ENCODE peak calls at places on chromosomes 1 and 21, in five cellular contexts. P is effector memory CD4-positive, alpha-beta T cell; H is psoas muscle; T is cardiac muscle cell; R is fibroblast of lung. W is an unnamed sample.

GRCh38 chr21:35024475-35024874 is 24.6 kb downstream of the RUNX1 start:
- DNase-seq in P (no peak), T (no peak), H (no peak), R (no peak), W (no peak)

GRCh38 chr1:94607398-94607797 is 65.8 kb upstream of the F3 start:
- DNase-seq in P (no peak), R (no peak), T (no peak), H (no peak), W (no peak)

GRCh38 chr1:62198781-62199125 is 4.1 kb downstream of the L1TD1 start:
- DNase-seq in T (peak), P (no peak), R (peak), H (no peak), W (no peak)

GRCh38 chr1:9201421-9202239 is 32.9 kb upstream of the H6PD start:
- DNase-seq in P (no peak), T (peak), R (peak), H (no peak), W (no peak)

GRCh38 chr1:10962483-10962882 is 50.0 kb upstream of the TARDBP start:
- DNase-seq in R (no peak), P (no peak), T (peak), H (no peak), W (no peak)

GRCh38 chr1:213326666-213327317 is 275.8 kb downstream of the RPS6KC1 start:
- DNase-seq in T (peak), H (no peak), R (peak), P (no peak), W (no peak)

GRCh38 chr1:109113787-109114568 is at the start of gene ELAPOR1:
- DNase-seq in P (peak), T (peak), R (no peak), H (peak), W (peak)

GRCh38 chr21:31865429-31865970 is 7.3 kb upstream of the HUNK start:
- DNase-seq in R (no peak), P (no peak), T (no peak), H (no peak), W (no peak)

GRCh38 chr1:111596499-111596898 is 23.1 kb upstream of the RAP1A start:
- DNase-seq in H (no peak), P (peak), R (no peak), T (no peak), W (no peak)

GRCh38 chr1:223123238-223123976 is 19.6 kb downstream of the TLR5 start:
- DNase-seq in R (peak), H (peak), T (peak), P (peak), W (peak)

GRCh38 chr1:206545351-206545750 is 38.0 kb downstream of the RASSF5 start:
- DNase-seq in H (no peak), R (no peak), P (no peak), T (no peak), W (no peak)

GRCh38 chr1:10074059-10074854 is 41.5 kb downstream of the UBE4B start:
- DNase-seq in H (no peak), P (no peak), R (peak), T (peak), W (no peak)

GRCh38 chr1:89962024-89962741 is 32.7 kb upstream of the ZNF326 start:
- DNase-seq in R (no peak), H (no peak), P (no peak), T (peak), W (no peak)

GRCh38 chr1:204867666-204868339 is 2.9 kb upstream of the NFASC start:
- DNase-seq in T (no peak), P (no peak), H (no peak), R (no peak), W (no peak)

GRCh38 chr1:211609120-211610024 is 30.4 kb upstream of the SLC30A1 start:
- DNase-seq in H (no peak), T (no peak), P (no peak), R (peak), W (no peak)

GRCh38 chr1:184035719-184036516 is 1.6 kb downstream of the COLGALT2 start:
- DNase-seq in R (no peak), P (no peak), H (no peak), T (no peak), W (peak)

GRCh38 chr21:16837319-16837718 is 675.5 kb upstream of the CXADR start:
- DNase-seq in H (no peak), P (no peak), T (peak), R (peak), W (no peak)

GRCh38 chr1:62356257-62356835 is 37.1 kb upstream of the KANK4 start:
- DNase-seq in R (peak), P (no peak), H (no peak), T (peak), W (no peak)

GRCh38 chr1:210915890-210916507 is 217.9 kb downstream of the KCNH1 start:
- DNase-seq in R (no peak), T (no peak), H (no peak), P (no peak), W (no peak)

GRCh38 chr1:201708085-201708512 is 120.9 kb upstream of the IPO9 start:
- DNase-seq in H (no peak), T (peak), R (peak), P (no peak), W (no peak)

GRCh38 chr1:45752014-45752413 is 1.6 kb upstream of the IPP start:
- DNase-seq in P (no peak), H (no peak), R (no peak), T (no peak), W (no peak)
- H3K27ac ChIP-seq in P (no peak), H (peak), R (no peak), T (no peak), W (no peak)

GRCh38 chr1:45386219-45386618 is 46.0 kb upstream of the MUTYH start:
- DNase-seq in P (no peak), H (no peak), R (no peak), T (no peak), W (no peak)

GRCh38 chr1:45380125-45380524 is 39.9 kb upstream of the MUTYH start:
- DNase-seq in R (no peak), T (no peak), P (no peak), H (no peak), W (no peak)

GRCh38 chr1:45378184-45378583 is 37.9 kb upstream of the MUTYH start:
- DNase-seq in R (no peak), T (no peak), H (no peak), P (no peak), W (no peak)

GRCh38 chr1:45375104-45376090 is 35.2 kb upstream of the MUTYH start:
- DNase-seq in R (peak), P (no peak), H (no peak), T (no peak), W (no peak)

DNA sequence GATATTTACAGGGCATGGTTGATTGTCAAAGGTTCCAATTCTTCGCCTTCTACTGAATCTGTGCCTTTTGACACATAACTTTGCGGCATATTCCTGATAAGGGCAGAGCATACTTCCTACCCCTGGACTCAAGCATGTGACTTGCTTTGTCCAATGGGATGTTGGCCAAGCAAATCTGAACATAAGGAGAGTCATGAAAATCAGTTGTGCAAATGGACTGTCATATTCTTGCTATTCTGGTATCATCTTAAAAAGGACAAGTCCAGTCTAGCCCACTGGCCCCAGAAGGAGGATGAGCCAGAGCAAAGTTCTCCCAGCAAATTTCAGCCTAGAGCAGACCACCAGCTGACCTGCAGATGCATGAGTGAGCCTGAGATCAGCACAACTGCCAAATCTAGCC is 41.0 kb upstream of the MUTYH start:
- DNase-seq in R (no peak), H (no peak), P (no peak), T (peak), W (no peak)
- H3K27ac ChIP-seq in R (no peak), H (no peak), P (no peak), T (no peak), W (no peak)

GRCh38 chr21:40967771-40968170 is 120.8 kb upstream of the DSCAM start:
- DNase-seq in R (no peak), H (no peak), P (no peak), T (no peak), W (no peak)
- H3K27ac ChIP-seq in R (no peak), H (no peak), P (no peak), T (no peak), W (no peak)

GRCh38 chr1:41369531-41369930 is 8.3 kb downstream of the FOXO6 start:
- DNase-seq in R (no peak), P (no peak), T (no peak), H (peak), W (no peak)
- H3K27ac ChIP-seq in R (no peak), P (no peak), T (peak), H (no peak), W (no peak)

GRCh38 chr1:44677201-44677520 is 2.6 kb downstream of the ARMH1 start:
- DNase-seq in P (no peak), H (no peak), R (peak), T (peak), W (no peak)
- H3K27ac ChIP-seq in P (no peak), H (no peak), R (peak), T (peak), W (peak)

GRCh38 chr1:241848680-241849344 is 808 bp downstream of the EXO1 start:
- DNase-seq in P (no peak), R (no peak), H (no peak), T (no peak), W (no peak)
- H3K27ac ChIP-seq in P (no peak), R (peak), H (no peak), T (no peak), W (no peak)

GRCh38 chr1:209095627-209096595 is 487.6 kb upstream of the CAMK1G start:
- DNase-seq in R (peak), P (no peak), H (no peak), T (no peak), W (no peak)
- H3K27ac ChIP-seq in R (no peak), P (no peak), H (no peak), T (no peak), W (peak)

DNA sequence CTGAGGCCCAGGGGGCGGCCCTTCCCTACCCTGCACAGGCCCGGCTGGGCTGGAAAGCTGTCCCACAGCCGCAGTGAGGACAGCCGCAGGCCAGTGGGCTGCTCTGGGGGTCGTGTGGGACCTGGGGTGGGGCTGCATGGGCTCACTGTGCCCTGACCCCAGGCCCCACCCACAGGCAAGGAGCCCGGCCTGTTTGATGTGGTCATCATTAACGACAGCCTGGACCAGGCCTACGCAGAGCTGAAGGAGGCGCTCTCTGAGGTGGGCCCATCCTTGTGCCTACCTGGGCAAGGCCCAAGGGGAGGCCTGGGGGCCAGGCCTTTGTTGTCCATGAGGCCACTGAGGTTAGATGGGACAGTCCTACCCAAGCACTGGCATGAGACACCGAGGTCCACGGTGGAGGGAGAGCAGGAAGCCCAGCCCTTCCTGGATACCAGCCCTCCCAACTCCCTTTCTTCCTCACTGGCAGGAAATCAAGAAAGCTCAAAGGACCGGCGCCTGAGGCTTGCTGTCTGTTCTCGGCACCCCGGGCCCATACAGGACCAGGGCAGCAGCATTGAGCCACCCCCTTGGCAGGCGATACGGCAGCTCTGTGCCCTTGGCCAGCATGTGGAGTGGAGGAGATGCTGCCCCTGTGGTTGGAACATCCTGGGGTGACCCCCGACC is 1.4 kb upstream of the GJC2 start:
- DNase-seq in H (peak), R (no peak), P (no peak), T (peak), W (no peak)
- H3K27ac ChIP-seq in H (peak), R (peak), P (no peak), T (no peak), W (peak)

DNA sequence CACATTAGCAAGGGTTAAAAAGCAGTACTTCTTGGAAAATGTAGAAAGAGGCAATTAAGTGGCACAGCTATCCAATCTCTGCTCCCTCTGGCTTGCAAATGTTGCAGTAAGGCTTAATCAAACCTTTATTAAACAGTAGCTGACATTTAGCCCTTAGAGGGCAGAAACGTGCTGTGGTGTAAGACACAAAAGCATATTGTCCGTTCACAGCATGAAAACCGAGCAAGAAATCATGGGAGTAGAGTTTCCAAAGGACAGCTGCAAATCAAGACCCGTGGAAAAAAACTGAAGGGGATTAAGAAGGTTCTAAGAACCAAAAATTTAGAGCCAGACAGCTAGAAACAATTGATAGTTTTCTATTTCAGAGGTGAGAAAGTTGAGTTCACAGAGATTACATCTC is 13.1 kb downstream of the ZP4 start:
- DNase-seq in P (no peak), H (no peak), T (no peak), R (no peak), W (no peak)
- H3K27ac ChIP-seq in P (no peak), H (no peak), T (no peak), R (no peak), W (no peak)

W was measured in right lobe of liver.